ENCODE peak calls at places on chromosomes 12 and 14, in six cellular contexts. J is naive thymus-derived CD8-positive, alpha-beta T cell; Q is Peyer's patch; P is WTC11; E is activated T-cell treated with anti-CD3 and anti-CD28 coated beads for 1 hour; Y is NCI-H2081. B is an unnamed sample.
A peak's percentile ranks its signal among the peaks of the same experiment; 100 is the strongest.

GRCh38 chr12:34399631-34400422 is 377.5 kb downstream of the ALG10 start:
- DNase-seq in J (no peak), Q (peak; percentile 18), P (peak; percentile 4), E (no peak), Y (no peak), B (no peak)

GRCh38 chr14:76908834-76909233 is 82.6 kb downstream of the LRRC74A start:
- DNase-seq in J (peak; percentile 73), Q (peak; percentile 86), P (no peak), E (no peak), Y (no peak), B (no peak)

GRCh38 chr14:84643438-84643837 is 886.5 kb upstream of the FLRT2 start:
- DNase-seq in J (no peak), Q (no peak), P (no peak), E (no peak), Y (peak; percentile 93), B (no peak)

GRCh38 chr12:76199808-76200207 is 115.3 kb upstream of the NAP1L1 start:
- DNase-seq in J (no peak), Q (no peak), P (no peak), E (no peak), Y (no peak), B (no peak)

GRCh38 chr12:76881152-76881551 is 2.3 kb upstream of the CSRP2 start:
- DNase-seq in J (no peak), Q (no peak), P (no peak), E (no peak), Y (no peak), B (no peak)

GRCh38 chr12:116601524-116601923 is 42.3 kb downstream of the MAP1LC3B2 start:
- DNase-seq in J (no peak), Q (no peak), P (no peak), E (no peak), Y (no peak), B (no peak)

GRCh38 chr12:88925370-88925915 is 345.2 kb upstream of the KITLG start:
- DNase-seq in J (no peak), Q (no peak), P (no peak), E (no peak), Y (no peak), B (no peak)

GRCh38 chr14:60095781-60096450 is 4.2 kb downstream of the PCNX4 start:
- DNase-seq in J (no peak), Q (no peak), P (no peak), E (no peak), Y (no peak), B (no peak)

GRCh38 chr14:54550514-54550913 is 16.4 kb upstream of the SAMD4A start:
- DNase-seq in J (no peak), Q (no peak), P (no peak), E (no peak), Y (no peak), B (no peak)

GRCh38 chr14:101070540-101071492 is 167.3 kb upstream of the RTL1 start:
- DNase-seq in J (no peak), Q (peak; percentile 27), P (peak; percentile 4), E (no peak), Y (no peak), B (no peak)

GRCh38 chr14:101351146-101351545 is 210.1 kb upstream of the DIO3 start:
- DNase-seq in J (no peak), Q (peak; percentile 9), P (no peak), E (no peak), Y (no peak), B (no peak)

GRCh38 chr12:42360747-42361403 is 34.9 kb downstream of the PPHLN1 start:
- DNase-seq in J (no peak), Q (no peak), P (no peak), E (no peak), Y (no peak), B (no peak)